ENCODE peak calls at places on chromosomes 2 and 18, in eight cellular contexts. Q is right cardiac atrium; Y is heart right ventricle; U is upper lobe of left lung; Z is CD8-positive, alpha-beta memory T cell; L is Peyer's patch; T is tibial artery; G is body of pancreas. K is an unnamed sample. For H3K4me1, the result is how much of the 10 kb centered on the place peaks cover.

GRCh38 chr2:181368036-181368435 is 89.2 kb upstream of the ITGA4 start:
- DNase-seq in Q (no peak), Y (no peak), U (no peak), Z (no peak), L (no peak), T (no peak), G (no peak), K (no peak)

GRCh38 chr18:36756262-36756661 is 72.5 kb downstream of the TPGS2 start:
- DNase-seq in Q (no peak), Y (no peak), U (no peak), Z (no peak), L (no peak), T (no peak), G (no peak), K (no peak)

GRCh38 chr2:220626603-220627002 is 945.5 kb downstream of the EPHA4 start:
- DNase-seq in Q (no peak), Y (no peak), U (no peak), Z (no peak), L (no peak), T (no peak), G (no peak), K (no peak)

GRCh38 chr2:6772366-6772710 is 93.4 kb downstream of the CMPK2 start:
- DNase-seq in Q (no peak), Y (no peak), U (no peak), Z (no peak), L (no peak), T (no peak), G (no peak), K (peak)

GRCh38 chr18:74316257-74317180 is 880 bp downstream of the C18orf63 start:
- DNase-seq in Q (no peak), Y (no peak), U (no peak), Z (no peak), L (no peak), T (no peak), G (no peak), K (peak)

GRCh38 chr18:5370332-5370731 is 74.8 kb upstream of the ZBTB14 start:
- DNase-seq in Q (no peak), Y (no peak), U (no peak), Z (no peak), L (no peak), T (no peak), G (no peak), K (peak)

GRCh38 chr2:206353685-206354084 is 79.2 kb downstream of the ZDBF2 start:
- DNase-seq in Q (no peak), Y (no peak), U (no peak), Z (no peak), L (no peak), T (no peak), G (no peak), K (no peak)

GRCh38 chr2:71599038-71599437 is 145.7 kb downstream of the DYSF start:
- DNase-seq in Q (no peak), Y (no peak), U (no peak), Z (no peak), L (no peak), T (no peak), G (no peak), K (no peak)

GRCh38 chr2:240325654-240326031 is 109.8 kb upstream of the GPC1 start:
- DNase-seq in Q (peak), Y (peak), U (no peak), Z (no peak), L (no peak), T (peak), G (peak), K (peak)

GRCh38 chr2:108536133-108536780 is 2.0 kb downstream of the LIMS1 start:
- DNase-seq in Q (no peak), Y (no peak), U (no peak), Z (no peak), L (no peak), T (no peak), G (no peak), K (no peak)

GRCh38 chr2:29052811-29053210 is 21.5 kb downstream of the PCARE start:
- DNase-seq in Q (no peak), Y (no peak), U (no peak), Z (no peak), L (no peak), T (no peak), G (no peak), K (no peak)

GRCh38 chr2:29054430-29054829 is 19.9 kb downstream of the PCARE start:
- DNase-seq in Q (no peak), Y (no peak), U (no peak), Z (no peak), L (no peak), T (no peak), G (no peak), K (no peak)

GRCh38 chr2:29055586-29055985 is 18.7 kb downstream of the PCARE start:
- DNase-seq in Q (no peak), Y (no peak), U (no peak), Z (no peak), L (no peak), T (no peak), G (no peak), K (no peak)

GRCh38 chr2:29053223-29053622 is 21.1 kb downstream of the PCARE start:
- DNase-seq in Q (no peak), Y (no peak), U (no peak), Z (no peak), L (no peak), T (no peak), G (no peak), K (no peak)

GRCh38 chr2:29053680-29054400 is 20.5 kb downstream of the PCARE start:
- DNase-seq in Q (no peak), Y (no peak), U (no peak), Z (no peak), L (no peak), T (peak), G (no peak), K (no peak)
- H3K4me1 ChIP-seq in Q (under half), Y (under half), U (under half), Z (under half), L (under half), T (under half), G (under half), K (under half)

GRCh38 chr2:37085731-37086147 is 1.4 kb downstream of the GPATCH11 start:
- DNase-seq in Q (no peak), Y (no peak), U (no peak), Z (no peak), L (no peak), T (no peak), G (no peak), K (no peak)

GRCh38 chr2:37084797-37085196 is 479 bp downstream of the GPATCH11 start:
- DNase-seq in Q (no peak), Y (no peak), U (no peak), Z (no peak), L (no peak), T (no peak), G (no peak), K (no peak)

GRCh38 chr2:37080231-37080630 is 3.9 kb downstream of the HEATR5B start:
- DNase-seq in Q (no peak), Y (no peak), U (no peak), Z (no peak), L (no peak), T (no peak), G (no peak), K (no peak)

GRCh38 chr2:37080674-37081073 is 3.5 kb downstream of the HEATR5B start:
- DNase-seq in Q (no peak), Y (no peak), U (no peak), Z (no peak), L (no peak), T (no peak), G (no peak), K (no peak)

DNA sequence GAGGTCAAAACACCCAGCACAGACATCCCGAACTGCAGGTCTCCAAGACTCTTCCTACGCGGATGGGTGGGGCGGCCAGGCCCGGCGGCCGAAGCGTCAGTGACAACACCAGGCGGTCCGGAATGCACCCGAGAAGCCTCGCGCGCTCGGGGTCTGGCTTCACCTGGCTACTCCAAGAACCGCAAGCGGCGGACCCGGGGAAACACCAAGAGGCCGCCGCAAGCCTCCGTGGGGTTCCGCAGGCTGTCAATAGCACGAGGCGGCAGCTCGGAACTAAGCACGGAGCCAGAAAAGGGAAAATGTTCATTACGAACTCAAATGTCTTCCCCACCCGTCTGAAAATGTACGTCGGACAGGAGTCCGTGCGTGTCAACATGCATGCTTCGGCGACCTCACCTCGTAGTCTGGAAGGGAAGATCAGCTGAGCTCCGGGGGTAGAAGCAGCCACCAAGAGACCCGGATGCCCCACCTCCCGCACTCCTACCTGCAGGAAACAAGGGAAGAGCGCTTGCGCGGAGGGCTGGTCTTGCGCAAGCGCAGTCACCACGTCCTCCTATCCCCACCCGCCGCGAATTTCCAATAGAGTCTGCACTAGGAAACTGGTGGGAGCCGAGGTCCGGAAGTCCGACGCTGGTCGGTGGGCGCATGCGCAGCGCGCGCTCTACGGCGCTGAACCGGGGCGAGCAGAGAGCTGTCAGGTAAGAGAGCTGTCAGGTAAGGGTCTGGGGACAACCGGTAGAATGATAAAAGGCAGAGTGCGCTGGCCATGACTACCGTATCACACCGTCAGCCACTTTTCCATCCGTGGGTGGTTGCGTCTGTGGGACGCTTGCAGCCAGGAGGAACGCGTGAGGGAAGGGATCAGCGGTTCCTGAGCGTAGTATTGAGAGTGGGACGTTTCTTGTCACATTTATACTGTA is at the start of the genes GPATCH11 and HEATR5B:
- DNase-seq in Q (peak), Y (peak), U (peak), Z (peak), L (peak), T (peak), G (peak), K (peak)
- H3K27ac ChIP-seq in Q (peak), Y (peak), U (peak), Z (peak), L (peak), T (peak), G (peak), K (peak)

GRCh38 chr18:55405655-55406373 is 182.2 kb downstream of the TCF4 start:
- DNase-seq in Q (peak), Y (peak), U (peak), Z (no peak), L (peak), T (peak), G (peak), K (peak)

GRCh38 chr18:55404811-55405654 is 183.0 kb downstream of the TCF4 start:
- DNase-seq in Q (no peak), Y (no peak), U (no peak), Z (no peak), L (no peak), T (no peak), G (no peak), K (no peak)

GRCh38 chr18:55406374-55407045 is 181.5 kb downstream of the TCF4 start:
- DNase-seq in Q (peak), Y (no peak), U (no peak), Z (no peak), L (no peak), T (no peak), G (no peak), K (no peak)

GRCh38 chr18:55407774-55408535 is 180.0 kb downstream of the TCF4 start:
- DNase-seq in Q (no peak), Y (no peak), U (no peak), Z (no peak), L (no peak), T (no peak), G (no peak), K (no peak)

GRCh38 chr18:55407191-55407590 is 180.8 kb downstream of the TCF4 start:
- DNase-seq in Q (no peak), Y (no peak), U (no peak), Z (no peak), L (no peak), T (no peak), G (no peak), K (no peak)
- H3K4me3 ChIP-seq in Q (no peak), Y (no peak), U (no peak), Z (no peak), L (no peak), T (no peak), G (no peak), K (no peak)

GRCh38 chr18:31656754-31657153 is 27.6 kb downstream of the B4GALT6 start:
- DNase-seq in Q (no peak), Y (no peak), U (no peak), Z (no peak), L (no peak), T (no peak), G (no peak), K (no peak)
- H3K4me1 ChIP-seq in Q (under half), Y (under half), U (under half), Z (under half), L (under half), T (under half), G (under half), K (under half)

DNA sequence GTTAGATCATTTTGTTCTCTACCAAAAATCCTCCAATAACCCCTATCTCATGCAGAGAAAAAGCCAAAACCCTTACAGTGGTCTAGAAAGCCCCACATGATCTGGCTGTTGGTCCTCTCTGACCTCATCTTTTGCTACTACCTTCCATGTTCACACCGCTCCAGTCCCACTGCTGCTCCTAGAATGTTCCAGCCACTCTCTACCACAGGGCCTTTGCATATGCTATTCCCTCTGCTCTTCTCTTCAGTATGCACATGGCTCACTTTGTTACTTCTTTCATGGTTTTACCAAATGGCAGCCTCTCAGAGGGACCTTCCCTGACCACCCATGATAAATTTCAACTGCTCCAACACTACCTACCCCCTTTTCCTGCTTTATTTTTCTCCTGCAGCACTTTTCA is 193.5 kb upstream of the CCDC150 start:
- DNase-seq in Q (no peak), Y (no peak), U (no peak), Z (no peak), L (no peak), T (no peak), G (no peak), K (no peak)
- H3K27ac ChIP-seq in Q (no peak), Y (no peak), U (no peak), Z (no peak), L (no peak), T (no peak), G (no peak), K (no peak)

DNA sequence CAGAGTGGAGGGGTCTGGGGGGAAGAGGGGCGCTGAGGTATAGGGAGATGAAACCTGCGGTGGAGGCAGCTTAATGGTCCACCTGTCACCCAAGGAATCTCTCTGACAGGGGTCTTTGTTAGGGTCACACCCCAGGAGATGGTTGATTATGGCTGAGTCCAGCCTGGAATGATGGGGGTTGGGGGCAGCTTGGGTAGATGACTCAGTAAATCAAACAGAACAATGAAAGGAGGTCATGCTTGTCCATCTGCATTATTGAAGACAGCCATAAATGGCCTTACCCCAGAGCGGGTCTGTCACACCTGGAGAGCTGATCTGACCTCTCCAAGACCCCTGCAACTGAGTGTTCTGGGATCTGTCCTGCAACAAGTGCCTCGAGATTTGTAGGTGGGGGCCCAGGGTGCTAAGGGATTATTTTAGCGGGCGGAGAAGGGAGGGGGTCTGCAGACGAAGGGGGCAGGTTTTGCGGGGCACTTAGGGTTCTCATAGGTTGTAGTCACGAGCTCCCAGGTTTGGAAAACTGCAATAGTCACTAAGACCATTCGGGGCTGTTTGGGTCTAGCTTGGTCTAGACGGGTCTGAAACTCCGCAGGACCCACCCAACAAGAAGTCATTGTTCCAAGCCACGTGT is 784 bp upstream of the IGFBP2 start:
- DNase-seq in Q (no peak), Y (no peak), U (no peak), Z (no peak), L (no peak), T (no peak), G (no peak), K (no peak)
- H3K4me3 ChIP-seq in Q (no peak), Y (peak), U (no peak), Z (no peak), L (no peak), T (peak), G (no peak), K (peak)

DNA sequence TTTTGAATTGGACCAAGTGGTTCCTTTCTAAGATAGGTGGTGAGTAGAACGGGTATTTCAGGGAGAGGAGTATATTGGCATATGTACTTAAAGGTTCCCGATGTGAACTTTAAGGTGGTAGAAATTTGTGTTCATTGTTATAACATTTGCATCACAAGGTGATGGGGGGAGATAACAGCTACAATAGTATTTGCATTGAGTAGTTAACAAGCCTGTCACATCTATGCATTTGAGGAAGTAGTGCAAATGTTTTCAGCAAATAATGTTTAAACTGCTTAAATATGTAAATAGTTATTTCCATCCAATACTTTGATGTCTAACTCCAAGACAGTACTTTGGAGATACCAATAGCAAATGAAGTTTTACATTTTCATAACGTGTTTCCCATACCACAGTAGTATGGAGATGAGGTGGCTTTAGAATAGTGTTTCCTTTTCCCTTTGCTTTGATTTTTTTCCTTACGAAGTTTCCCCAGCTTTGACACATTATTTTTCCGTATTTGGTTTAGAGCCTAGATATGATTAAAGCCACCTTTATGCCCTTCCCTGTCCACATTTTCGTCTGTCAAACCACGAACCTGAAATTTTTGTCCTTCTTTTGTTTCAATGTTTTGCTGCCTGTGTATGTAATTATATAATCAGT is 46.6 kb downstream of the VAPA start:
- DNase-seq in Q (no peak), Y (no peak), U (no peak), Z (no peak), L (no peak), T (no peak), G (no peak), K (no peak)
- H3K4me1 ChIP-seq in Q (under half), Y (under half), U (under half), Z (under half), L (under half), T (under half), G (under half), K (under half)